ENCODE peak calls at places on chromosomes 1 and 21, in six cellular contexts. V is H1, C is neuronal stem cell, T is H9, F is IMR-90, M is mesendoderm. N is an unnamed sample.

GRCh38 chr1:21048462-21048861 is 128.2 kb downstream of the EIF4G3 start:
- DNase-seq in M (peak; percentile 56), F (no peak), T (no peak), V (no peak), C (no peak), N (no peak)

GRCh38 chr1:8397511-8397910 is 79.6 kb downstream of the SLC45A1 start:
- DNase-seq in C (no peak), T (no peak), F (no peak), V (no peak), M (no peak), N (no peak)

GRCh38 chr1:64909021-64909420 is 57.3 kb downstream of the JAK1 start:
- DNase-seq in C (no peak), M (no peak), T (no peak), V (no peak), F (no peak), N (no peak)

GRCh38 chr1:6962956-6963915 is 178.0 kb downstream of the CAMTA1 start:
- DNase-seq in M (no peak), V (peak; percentile 99), C (peak; percentile 97), F (no peak), T (peak; percentile 99), N (peak; percentile 81)

GRCh38 chr1:54153548-54154439 is 994 bp upstream of the CDCP2 start:
- DNase-seq in T (peak; percentile 55), M (peak; percentile 78), C (no peak), F (peak; percentile 65), V (no peak), N (peak; percentile 72)

GRCh38 chr1:10705953-10706352 is 90.5 kb downstream of the CASZ1 start:
- DNase-seq in V (no peak), C (no peak), T (no peak), M (no peak), F (no peak), N (no peak)

GRCh38 chr1:30575066-30575465 is 148.3 kb downstream of the MATN1 start:
- DNase-seq in T (no peak), C (no peak), M (no peak), F (no peak), V (no peak), N (no peak)

GRCh38 chr1:198927129-198927528 is 288.3 kb downstream of the PTPRC start:
- DNase-seq in F (no peak), C (no peak), M (no peak), V (no peak), T (no peak), N (no peak)

GRCh38 chr1:90936061-90936460 is 85.8 kb downstream of the ZNF644 start:
- DNase-seq in V (no peak), M (no peak), F (no peak), C (no peak), T (no peak), N (no peak)

GRCh38 chr1:44222397-44223334 is 9.4 kb downstream of the DMAP1 start:
- DNase-seq in C (no peak), M (no peak), V (no peak), T (no peak), F (no peak), N (no peak)

GRCh38 chr1:74819062-74819461 is 86.1 kb downstream of the TYW3 start:
- DNase-seq in V (no peak), T (no peak), C (no peak), M (no peak), F (peak; percentile 78), N (peak; percentile 13)

GRCh38 chr21:45974073-45975016 is 7.2 kb upstream of the COL6A1 start:
- DNase-seq in V (no peak), M (peak; percentile 92), F (peak; percentile 82), T (peak; percentile 69), C (no peak), N (peak; percentile 95)

GRCh38 chr1:209106861-209107260 is 476.7 kb upstream of the CAMK1G start:
- DNase-seq in V (no peak), C (no peak), F (no peak), M (no peak), T (no peak), N (no peak)

GRCh38 chr1:192235127-192235526 is 76.9 kb downstream of the RGS18 start:
- DNase-seq in T (no peak), M (no peak), V (no peak), C (no peak), F (peak; percentile 49), N (no peak)

GRCh38 chr1:205326812-205327466 is 5.4 kb upstream of the NUAK2 start:
- DNase-seq in F (peak; percentile 56), V (no peak), C (no peak), T (no peak), M (no peak), N (peak; percentile 78)

GRCh38 chr1:77438239-77438913 is 156.6 kb downstream of the AK5 start:
- DNase-seq in F (peak; percentile 79), C (no peak), M (no peak), T (no peak), V (no peak), N (peak; percentile 59)

GRCh38 chr1:84442256-84442655 is 36.8 kb upstream of the RPF1 start:
- DNase-seq in F (peak; percentile 94), M (peak; percentile 34), V (no peak), T (no peak), C (no peak), N (peak; percentile 85)

GRCh38 chr1:183622884-183623785 is 12.4 kb downstream of the ARPC5 start:
- DNase-seq in M (peak; percentile 76), C (peak; percentile 31), T (peak; percentile 55), V (no peak), F (peak; percentile 78), N (peak; percentile 64)

GRCh38 chr1:180939072-180939705 is 26.5 kb downstream of the KIAA1614 start:
- DNase-seq in C (no peak), V (no peak), M (no peak), T (no peak), F (no peak), N (no peak)

GRCh38 chr1:44263191-44263944 is 50.1 kb downstream of the DMAP1 start:
- DNase-seq in T (no peak), F (no peak), C (no peak), V (no peak), M (peak; percentile 8), N (no peak)

GRCh38 chr1:51719146-51719545 is 102.3 kb downstream of the OSBPL9 start:
- DNase-seq in V (no peak), C (no peak), F (no peak), M (no peak), T (no peak), N (no peak)

GRCh38 chr1:242530761-242531160 is 6.3 kb upstream of the PLD5 start:
- DNase-seq in V (no peak), F (no peak), T (no peak), C (no peak), M (no peak), N (no peak)

GRCh38 chr1:62435231-62436038 is 1.4 kb upstream of the USP1 start:
- DNase-seq in T (no peak), V (no peak), F (no peak), M (no peak), C (no peak), N (no peak)

GRCh38 chr21:26591543-26591942 is 18.5 kb upstream of the CYYR1 start:
- DNase-seq in V (no peak), M (no peak), C (no peak), F (no peak), T (no peak), N (no peak)

GRCh38 chr1:192700834-192701271 is 64.9 kb downstream of the RGS13 start:
- DNase-seq in T (no peak), M (peak; percentile 34), F (peak; percentile 95), V (no peak), C (no peak), N (peak; percentile 88)

DNA sequence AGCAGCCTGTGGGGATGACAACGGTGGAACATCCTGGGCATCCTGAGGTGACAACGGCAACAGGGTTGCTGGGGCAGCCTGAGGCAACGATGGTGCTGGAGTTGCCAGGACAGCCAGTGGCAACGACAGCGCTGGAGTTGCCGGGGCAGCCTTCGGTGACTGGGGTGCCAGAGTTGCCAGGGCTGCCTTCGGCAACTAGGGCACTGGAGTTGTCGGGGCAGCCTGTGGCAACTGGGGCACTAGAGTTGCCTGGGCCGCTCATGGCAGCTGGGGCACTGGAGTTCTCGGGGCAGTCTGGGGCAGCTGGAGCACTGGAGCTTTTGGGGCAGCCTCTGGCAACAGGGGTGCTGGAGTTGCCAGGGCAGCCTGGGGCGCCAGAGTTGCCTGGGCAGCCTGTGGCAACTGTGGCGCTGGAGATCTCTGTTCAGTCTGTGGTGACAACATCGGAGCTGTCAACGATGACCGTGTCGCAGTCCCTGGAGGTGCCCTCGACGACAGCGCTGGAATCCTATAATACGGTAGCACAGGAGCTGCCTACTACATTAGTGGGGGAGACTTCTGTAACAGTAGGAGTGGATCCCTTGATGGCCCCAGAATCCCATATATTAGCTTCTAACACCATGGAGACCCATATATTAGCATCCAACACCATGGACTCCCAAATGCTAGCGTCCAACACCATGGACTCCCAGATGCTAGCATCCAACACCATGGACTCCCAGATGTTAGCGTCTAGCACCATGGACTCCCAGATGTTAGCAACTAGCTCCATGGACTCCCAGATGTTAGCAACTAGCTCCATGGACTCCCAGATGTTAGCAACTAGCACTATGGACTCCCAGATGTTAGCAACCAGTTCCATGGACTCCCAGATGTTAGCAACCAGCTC is 8.2 kb downstream of the SON start:
- DNase-seq in C (no peak), T (no peak), M (no peak), V (no peak), F (no peak), N (no peak)
- H2AK5ac ChIP-seq in C (no peak overlapping the region), T (no peak overlapping the region), M (no peak overlapping the region), V (no peak overlapping the region), F (no peak overlapping the region), N (no peak overlapping the region)

GRCh38 chr1:32998009-32998555 is 33.5 kb upstream of the RNF19B start:
- DNase-seq in F (no peak), V (no peak), T (no peak), M (no peak), C (no peak), N (no peak)
- H3K27ac ChIP-seq in F (peak overlapping the region; percentile 9), V (no peak overlapping the region), T (no peak overlapping the region), M (no peak overlapping the region), C (no peak overlapping the region), N (no peak overlapping the region)

DNA sequence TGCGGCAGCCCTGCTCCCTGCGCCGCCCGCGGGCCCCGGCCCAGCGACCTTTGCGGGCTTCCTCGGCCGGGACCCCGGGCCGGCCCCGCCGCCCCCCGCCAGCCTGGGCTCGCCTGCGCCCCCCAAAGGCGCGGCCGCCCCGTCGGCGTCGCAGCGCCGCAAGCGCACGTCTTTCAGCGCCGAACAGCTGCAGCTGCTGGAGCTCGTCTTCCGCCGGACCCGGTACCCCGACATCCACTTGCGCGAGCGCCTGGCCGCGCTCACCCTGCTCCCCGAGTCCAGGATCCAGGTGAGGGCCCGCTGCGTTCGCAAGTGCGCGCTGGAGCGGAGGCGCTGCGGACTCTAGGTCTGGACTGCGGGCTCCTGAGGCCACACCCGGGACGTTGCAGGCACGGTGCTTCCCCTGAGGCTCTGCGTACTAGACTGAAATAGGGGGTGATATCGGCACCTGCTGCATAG is 351 bp downstream of the MIXL1 start:
- DNase-seq in V (no peak), T (peak; percentile 64), F (no peak), C (peak; percentile 38), M (peak; percentile 57), N (peak; percentile 17)
- H4K8ac ChIP-seq in V (no peak overlapping the region), T (no peak overlapping the region), F (no peak overlapping the region), C (peak overlapping the region; percentile 48), M (no peak overlapping the region), N (no peak overlapping the region)

DNA sequence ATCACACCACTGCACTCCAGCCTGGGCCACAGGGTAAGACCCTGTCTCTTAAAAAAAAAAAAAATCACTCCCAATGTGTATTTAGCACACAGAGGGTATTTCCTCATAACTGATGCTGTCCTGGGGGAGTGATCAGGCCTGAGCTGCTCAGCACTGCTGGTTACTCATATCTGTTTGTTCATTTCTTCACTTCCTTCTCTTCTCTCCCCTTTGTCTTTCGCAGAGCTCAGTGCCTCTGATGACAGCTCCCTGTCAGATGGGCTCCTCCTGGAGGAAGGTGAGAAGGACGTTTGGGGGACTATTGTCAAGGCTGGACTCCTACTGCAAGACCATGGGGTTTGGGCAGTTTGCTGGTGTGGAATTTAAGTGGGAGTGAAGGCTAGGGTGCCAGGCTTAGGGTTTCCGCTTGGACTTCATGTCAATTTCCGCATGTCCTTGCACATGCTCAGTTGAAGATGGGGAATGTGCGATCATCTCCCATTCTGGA is 13.0 kb downstream of the INAVA start:
- DNase-seq in M (no peak), C (no peak), T (no peak), V (no peak), F (no peak), N (no peak)
- H2AK5ac ChIP-seq in M (no peak overlapping the region), C (no peak overlapping the region), T (no peak overlapping the region), V (no peak overlapping the region), F (no peak overlapping the region), N (no peak overlapping the region)